ENCODE peak calls at places on chromosomes 5 and 9, in four cellular contexts. One of them, this sample, is unnamed.

GRCh38 chr5:83925321-83925877 is 204.7 kb upstream of the HAPLN1 start:
- DNase-seq in kidney: no peak
- DNase-seq in PC-3: peak; percentile 11
- DNase-seq in SK-N-SH: no peak
- DNase-seq in this sample: no peak

GRCh38 chr5:156128026-156128425 is 198.9 kb upstream of the SGCD start:
- DNase-seq in kidney: no peak
- DNase-seq in PC-3: no peak
- DNase-seq in SK-N-SH: no peak
- DNase-seq in this sample: no peak

GRCh38 chr5:19739691-19740090 is 248.3 kb downstream of the CDH18 start:
- DNase-seq in SK-N-SH: peak; percentile 16
- DNase-seq in PC-3: peak; percentile 25
- DNase-seq in kidney: no peak
- DNase-seq in this sample: no peak

GRCh38 chr5:56456002-56456401 is 222.9 kb upstream of the ANKRD55 start:
- DNase-seq in SK-N-SH: no peak
- DNase-seq in kidney: no peak
- DNase-seq in PC-3: no peak
- DNase-seq in this sample: no peak

GRCh38 chr9:89996106-89996505 is 391.3 kb downstream of the GADD45G start:
- DNase-seq in kidney: no peak
- DNase-seq in SK-N-SH: no peak
- DNase-seq in PC-3: no peak
- DNase-seq in this sample: peak; percentile 50

GRCh38 chr5:177604656-177605055 is 4.7 kb downstream of the B4GALT7 start:
- DNase-seq in kidney: no peak
- DNase-seq in SK-N-SH: no peak
- DNase-seq in PC-3: no peak
- DNase-seq in this sample: no peak

GRCh38 chr5:19713740-19714139 is 274.3 kb downstream of the CDH18 start:
- DNase-seq in PC-3: peak; percentile 17
- DNase-seq in SK-N-SH: no peak
- DNase-seq in kidney: no peak
- DNase-seq in this sample: no peak

GRCh38 chr5:103138202-103138601 is 18.1 kb downstream of the PPIP5K2 start:
- DNase-seq in PC-3: no peak
- DNase-seq in SK-N-SH: no peak
- DNase-seq in kidney: no peak
- DNase-seq in this sample: no peak

GRCh38 chr9:36924071-36924470 is 110.0 kb downstream of the PAX5 start:
- DNase-seq in SK-N-SH: no peak
- DNase-seq in kidney: no peak
- DNase-seq in PC-3: peak; percentile 96
- DNase-seq in this sample: peak; percentile 53

GRCh38 chr9:27835286-27835685 is 262.0 kb upstream of the C9orf72 start:
- DNase-seq in PC-3: no peak
- DNase-seq in SK-N-SH: no peak
- DNase-seq in kidney: no peak
- DNase-seq in this sample: no peak

GRCh38 chr9:134925011-134925511 is 7.3 kb upstream of the FCN1 start:
- DNase-seq in SK-N-SH: no peak
- DNase-seq in kidney: no peak
- DNase-seq in PC-3: no peak
- DNase-seq in this sample: no peak

GRCh38 chr9:84343111-84343521 is 2.6 kb upstream of the SLC28A3 start:
- DNase-seq in SK-N-SH: no peak
- DNase-seq in PC-3: no peak
- DNase-seq in kidney: no peak
- DNase-seq in this sample: no peak

GRCh38 chr5:114418546-114419388 is 56.9 kb downstream of the KCNN2 start:
- DNase-seq in SK-N-SH: no peak
- DNase-seq in kidney: no peak
- DNase-seq in PC-3: no peak
- DNase-seq in this sample: no peak

GRCh38 chr5:175656966-175657365 is 905 bp upstream of the HRH2 start:
- DNase-seq in SK-N-SH: no peak
- DNase-seq in kidney: no peak
- DNase-seq in PC-3: no peak
- DNase-seq in this sample: no peak

GRCh38 chr9:112169368-112169767 is 5.7 kb downstream of the SUSD1 start:
- DNase-seq in SK-N-SH: no peak
- DNase-seq in PC-3: peak; percentile 38
- DNase-seq in kidney: no peak
- DNase-seq in this sample: no peak

GRCh38 chr5:95615164-95615467 is 4.8 kb upstream of the GPR150 start:
- DNase-seq in kidney: no peak
- DNase-seq in SK-N-SH: no peak
- DNase-seq in PC-3: no peak
- DNase-seq in this sample: no peak

GRCh38 chr5:32753765-32754164 is 42.6 kb downstream of the NPR3 start:
- DNase-seq in SK-N-SH: no peak
- DNase-seq in PC-3: peak; percentile 9
- DNase-seq in kidney: no peak
- DNase-seq in this sample: no peak

GRCh38 chr5:92424785-92425426 is 1041.8 kb upstream of the ARRDC3 start:
- DNase-seq in SK-N-SH: no peak
- DNase-seq in PC-3: peak; percentile 60
- DNase-seq in kidney: no peak
- DNase-seq in this sample: no peak

GRCh38 chr5:52864376-52864775 is 76.7 kb downstream of the ITGA1 start:
- DNase-seq in SK-N-SH: no peak
- DNase-seq in PC-3: no peak
- DNase-seq in kidney: no peak
- DNase-seq in this sample: no peak

GRCh38 chr5:53366245-53366644 is 114.2 kb upstream of the FST start:
- DNase-seq in kidney: no peak
- DNase-seq in PC-3: peak; percentile 86
- DNase-seq in SK-N-SH: no peak
- DNase-seq in this sample: no peak

GRCh38 chr9:130041648-130042405 is 1.2 kb downstream of the FNBP1 start:
- DNase-seq in kidney: peak; percentile 77
- DNase-seq in PC-3: peak; percentile 56
- DNase-seq in SK-N-SH: peak; percentile 70
- DNase-seq in this sample: peak; percentile 73

GRCh38 chr5:131328536-131329186 is 64.8 kb downstream of the CDC42SE2 start:
- DNase-seq in PC-3: peak; percentile 84
- DNase-seq in kidney: no peak
- DNase-seq in SK-N-SH: no peak
- DNase-seq in this sample: no peak

GRCh38 chr5:98769006-98769255 is 4.5 kb upstream of the RGMB start:
- DNase-seq in kidney: no peak
- DNase-seq in SK-N-SH: peak; percentile 83
- DNase-seq in PC-3: peak; percentile 46
- DNase-seq in this sample: peak; percentile 89

GRCh38 chr9:127455299-127455992 is 4.1 kb downstream of the LRSAM1 start:
- DNase-seq in PC-3: peak; percentile 49
- DNase-seq in kidney: peak; percentile 18
- DNase-seq in SK-N-SH: no peak
- DNase-seq in this sample: peak; percentile 58

GRCh38 chr5:99590806-99591205 is 662.0 kb upstream of the CHD1 start:
- DNase-seq in SK-N-SH: no peak
- DNase-seq in PC-3: no peak
- DNase-seq in kidney: no peak
- DNase-seq in this sample: no peak

GRCh38 chr5:154118832-154119442 is 71.6 kb upstream of the GALNT10 start:
- DNase-seq in kidney: no peak
- DNase-seq in SK-N-SH: no peak
- DNase-seq in PC-3: peak; percentile 83
- DNase-seq in this sample: peak; percentile 49

GRCh38 chr5:79456449-79456848 is 57.5 kb downstream of the HOMER1 start:
- DNase-seq in SK-N-SH: no peak
- DNase-seq in PC-3: no peak
- DNase-seq in kidney: no peak
- DNase-seq in this sample: no peak

GRCh38 chr9:16103613-16104012 is 550.8 kb downstream of the CCDC171 start:
- DNase-seq in SK-N-SH: no peak
- DNase-seq in kidney: peak; percentile 89
- DNase-seq in PC-3: no peak
- DNase-seq in this sample: no peak

GRCh38 chr5:172860520-172861443 is 26.7 kb downstream of the ERGIC1 start:
- DNase-seq in SK-N-SH: no peak
- DNase-seq in PC-3: no peak
- DNase-seq in kidney: peak; percentile 94
- DNase-seq in this sample: no peak

GRCh38 chr9:94874316-94874715 is 147.8 kb downstream of the AOPEP start:
- DNase-seq in kidney: no peak
- DNase-seq in SK-N-SH: no peak
- DNase-seq in PC-3: peak; percentile 44
- DNase-seq in this sample: no peak

GRCh38 chr5:163571755-163572154 is 66.3 kb downstream of the MAT2B start:
- DNase-seq in PC-3: peak; percentile 82
- DNase-seq in SK-N-SH: peak; percentile 26
- DNase-seq in kidney: no peak
- DNase-seq in this sample: no peak

GRCh38 chr5:139141841-139142240 is 56.3 kb downstream of the SIL1 start:
- DNase-seq in SK-N-SH: no peak
- DNase-seq in PC-3: peak; percentile 22
- DNase-seq in kidney: no peak
- DNase-seq in this sample: no peak

GRCh38 chr5:38697013-38697412 is 140.6 kb upstream of the LIFR start:
- DNase-seq in kidney: no peak
- DNase-seq in SK-N-SH: no peak
- DNase-seq in PC-3: no peak
- DNase-seq in this sample: no peak

GRCh38 chr9:88522360-88522759 is 12.6 kb upstream of the NXNL2 start:
- DNase-seq in kidney: peak; percentile 35
- DNase-seq in PC-3: no peak
- DNase-seq in SK-N-SH: no peak
- DNase-seq in this sample: no peak

GRCh38 chr5:55816342-55816741 is 34.8 kb upstream of the IL31RA start:
- DNase-seq in SK-N-SH: no peak
- DNase-seq in kidney: no peak
- DNase-seq in PC-3: peak; percentile 70
- DNase-seq in this sample: no peak

GRCh38 chr9:5569357-5569756 is 59.0 kb downstream of the PDCD1LG2 start:
- DNase-seq in SK-N-SH: no peak
- DNase-seq in kidney: no peak
- DNase-seq in PC-3: no peak
- DNase-seq in this sample: no peak

GRCh38 chr5:79133121-79133656 is 21.6 kb downstream of the BHMT start:
- DNase-seq in PC-3: peak; percentile 72
- DNase-seq in SK-N-SH: peak; percentile 30
- DNase-seq in kidney: no peak
- DNase-seq in this sample: no peak

GRCh38 chr5:6545770-6546690 is 86.8 kb downstream of the NSUN2 start:
- DNase-seq in PC-3: no peak
- DNase-seq in SK-N-SH: no peak
- DNase-seq in kidney: no peak
- DNase-seq in this sample: peak; percentile 33

GRCh38 chr5:142829821-142830220 is 59.6 kb downstream of the ARHGAP26 start:
- DNase-seq in PC-3: peak; percentile 37
- DNase-seq in SK-N-SH: no peak
- DNase-seq in kidney: no peak
- DNase-seq in this sample: no peak

GRCh38 chr9:69899491-69899890 is 78.9 kb downstream of the CFAP95 start:
- DNase-seq in PC-3: no peak
- DNase-seq in kidney: no peak
- DNase-seq in SK-N-SH: no peak
- DNase-seq in this sample: no peak
- H3K27ac ChIP-seq in PC-3: peak overlapping the region; percentile 75
- H3K27ac ChIP-seq in kidney: no peak overlapping the region
- H3K27ac ChIP-seq in SK-N-SH: peak overlapping the region; percentile 82
- H3K27ac ChIP-seq in this sample: no peak overlapping the region

DNA sequence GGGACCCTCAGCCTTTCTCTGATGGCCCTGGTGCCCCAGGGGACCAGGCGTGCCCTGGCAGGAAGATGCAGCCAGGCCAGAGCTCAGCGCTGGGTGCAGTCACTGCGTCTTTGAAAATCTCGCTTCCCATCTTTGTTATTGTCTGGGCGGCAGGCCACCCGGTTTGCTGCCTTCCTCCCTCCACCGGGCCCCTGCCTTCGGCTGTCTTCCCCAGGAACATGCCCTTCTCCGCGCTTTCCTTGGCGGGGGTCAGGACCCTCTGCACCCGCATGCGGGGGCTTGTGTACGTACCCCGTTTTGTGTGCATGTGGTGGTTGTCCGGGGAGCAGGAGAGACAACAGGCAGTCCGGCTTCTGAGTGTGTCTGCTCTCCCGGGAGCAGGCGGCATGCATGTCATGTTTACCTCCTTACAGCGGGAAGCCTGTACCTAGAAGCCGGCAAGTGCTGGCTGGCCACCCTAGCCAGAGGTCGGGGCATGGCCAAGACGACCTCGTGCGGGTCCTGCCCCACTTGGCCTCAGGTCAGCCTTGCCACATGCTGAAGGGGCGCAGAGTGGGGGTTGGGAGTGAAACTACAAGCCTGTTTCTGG is 49.5 kb downstream of the DAB2IP start:
- DNase-seq in SK-N-SH: peak; percentile 70
- DNase-seq in kidney: peak; percentile 81
- DNase-seq in PC-3: no peak
- DNase-seq in this sample: no peak
- H3K4me3 ChIP-seq in SK-N-SH: peak overlapping the region; percentile 76
- H3K4me3 ChIP-seq in kidney: peak overlapping the region; percentile 21
- H3K4me3 ChIP-seq in PC-3: no peak overlapping the region
- H3K4me3 ChIP-seq in this sample: no peak overlapping the region

GRCh38 chr9:137200311-137201204 is at the start of gene TPRN:
- DNase-seq in PC-3: peak; percentile 97
- DNase-seq in SK-N-SH: peak; percentile 100
- DNase-seq in kidney: peak; percentile 100
- DNase-seq in this sample: peak; percentile 99
- H3K9ac ChIP-seq in PC-3: peak within 1 kb of the TSS; percentile 74
- H3K9ac ChIP-seq in SK-N-SH: peak within 1 kb of the TSS; percentile 66
- H3K9ac ChIP-seq in kidney: peak within 1 kb of the TSS; percentile 46
- H3K9ac ChIP-seq in this sample: no peak within 1 kb of the TSS

GRCh38 chr9:87239312-87239711 is 258.4 kb upstream of the DAPK1 start:
- DNase-seq in SK-N-SH: no peak
- DNase-seq in PC-3: no peak
- DNase-seq in kidney: no peak
- DNase-seq in this sample: no peak
- H3K27ac ChIP-seq in SK-N-SH: no peak overlapping the region
- H3K27ac ChIP-seq in PC-3: no peak overlapping the region
- H3K27ac ChIP-seq in kidney: no peak overlapping the region
- H3K27ac ChIP-seq in this sample: no peak overlapping the region

GRCh38 chr5:1985781-1986180 is 103.1 kb upstream of the IRX4 start:
- DNase-seq in kidney: no peak
- DNase-seq in PC-3: no peak
- DNase-seq in SK-N-SH: no peak
- DNase-seq in this sample: no peak

GRCh38 chr5:1987471-1987870 is 104.7 kb upstream of the IRX4 start:
- DNase-seq in SK-N-SH: no peak
- DNase-seq in PC-3: no peak
- DNase-seq in kidney: no peak
- DNase-seq in this sample: no peak

GRCh38 chr5:1983919-1984695 is 101.4 kb upstream of the IRX4 start:
- DNase-seq in PC-3: no peak
- DNase-seq in kidney: no peak
- DNase-seq in SK-N-SH: no peak
- DNase-seq in this sample: no peak

GRCh38 chr5:1983401-1983800 is 100.7 kb upstream of the IRX4 start:
- DNase-seq in kidney: no peak
- DNase-seq in SK-N-SH: no peak
- DNase-seq in PC-3: no peak
- DNase-seq in this sample: no peak
- H3K4me3 ChIP-seq in kidney: no peak overlapping the region
- H3K4me3 ChIP-seq in SK-N-SH: no peak overlapping the region
- H3K4me3 ChIP-seq in PC-3: no peak overlapping the region
- H3K4me3 ChIP-seq in this sample: no peak overlapping the region